ENCODE peak calls at places on chromosome 10, in four cellular contexts. V, Q, M and N are unnamed samples.

GRCh38 chr10:101494650-101495049 is 93.4 kb downstream of the POLL start:
- DNase-seq in V (no peak), Q (no peak), M (no peak), N (no peak)

GRCh38 chr10:131901181-131901829 is 497 bp downstream of the PPP2R2D start:
- DNase-seq in V (peak; percentile 27), Q (peak; percentile 49), M (no peak), N (no peak)

GRCh38 chr10:14667270-14667669 is 107.4 kb downstream of the FAM107B start:
- DNase-seq in V (no peak), Q (no peak), M (no peak), N (no peak)

GRCh38 chr10:62632071-62632809 is 172.3 kb upstream of the ADO start:
- DNase-seq in V (peak; percentile 61), Q (no peak), M (peak; percentile 59), N (no peak)

GRCh38 chr10:131897297-131897899 is 3.4 kb upstream of the PPP2R2D start:
- DNase-seq in V (no peak), Q (no peak), M (no peak), N (no peak)

GRCh38 chr10:60123668-60124067 is 217.3 kb upstream of the CCDC6 start:
- DNase-seq in V (no peak), Q (no peak), M (no peak), N (no peak)

GRCh38 chr10:99784025-99784730 is 1.7 kb downstream of the ABCC2 start:
- DNase-seq in V (no peak), Q (no peak), M (no peak), N (peak; percentile 27)

GRCh38 chr10:74223755-74224530 is 72.9 kb downstream of the ADK start:
- DNase-seq in V (no peak), Q (no peak), M (no peak), N (peak; percentile 45)

GRCh38 chr10:97127960-97128850 is 57.6 kb downstream of the SLIT1 start:
- DNase-seq in V (no peak), Q (no peak), M (no peak), N (no peak)

GRCh38 chr10:127556911-127557310 is 7.8 kb downstream of the NPS start:
- DNase-seq in V (no peak), Q (no peak), M (no peak), N (no peak)

GRCh38 chr10:94403034-94403822 is 887 bp downstream of the TBC1D12 start:
- DNase-seq in V (no peak), Q (peak; percentile 34), M (no peak), N (peak; percentile 74)

GRCh38 chr10:16527452-16527851 is 5.8 kb upstream of the C1QL3 start:
- DNase-seq in V (no peak), Q (no peak), M (no peak), N (no peak)

GRCh38 chr10:110268931-110269640 is 35.6 kb downstream of the SMNDC1 start:
- DNase-seq in V (no peak), Q (no peak), M (no peak), N (no peak)

GRCh38 chr10:100562008-100562672 is 26.4 kb downstream of the HIF1AN start:
- DNase-seq in V (peak; percentile 72), Q (no peak), M (peak; percentile 52), N (no peak)

GRCh38 chr10:73058057-73058591 is 38.5 kb downstream of the P4HA1 start:
- DNase-seq in V (no peak), Q (no peak), M (no peak), N (no peak)

GRCh38 chr10:5944389-5945202 is 32.7 kb downstream of the IL15RA start:
- DNase-seq in V (no peak), Q (peak; percentile 65), M (no peak), N (peak; percentile 63)

GRCh38 chr10:7710446-7710845 is 7.3 kb downstream of the ITIH2 start:
- DNase-seq in V (no peak), Q (no peak), M (no peak), N (no peak)

GRCh38 chr10:90087197-90088007 is 386.0 kb downstream of the KIF20B start:
- DNase-seq in V (no peak), Q (no peak), M (no peak), N (no peak)